ENCODE peak calls at places on chromosomes 3 and 15, in four cellular contexts. Z, I, H and J are unnamed samples.

GRCh38 chr3:9909221-9910013 is 6.8 kb downstream of the IL17RE start:
- DNase-seq in Z (no peak), H (no peak), I (no peak), J (no peak)

GRCh38 chr3:126101521-126101982 is 17.6 kb upstream of the SLC41A3 start:
- DNase-seq in I (no peak), Z (no peak), H (no peak), J (no peak)

GRCh38 chr3:88149146-88149515 is 628 bp upstream of the C3orf38 start:
- DNase-seq in H (no peak), I (no peak), Z (peak), J (no peak)

GRCh38 chr3:192772495-192772894 is 45.2 kb upstream of the FGF12 start:
- DNase-seq in H (peak), I (peak), Z (peak), J (no peak)

GRCh38 chr3:148790841-148791240 is 36.8 kb upstream of the CPB1 start:
- DNase-seq in Z (no peak), H (no peak), I (no peak), J (no peak)

GRCh38 chr3:169658311-169658931 is 5.1 kb downstream of the MECOM start:
- DNase-seq in Z (peak), I (peak), H (no peak), J (no peak)

GRCh38 chr15:86235667-86236066 is 156.0 kb downstream of the AGBL1 start:
- DNase-seq in Z (peak), I (no peak), H (no peak), J (no peak)

GRCh38 chr3:141240290-141241247 is 8.9 kb downstream of the PXYLP1 start:
- DNase-seq in Z (peak), I (no peak), H (no peak), J (no peak)

GRCh38 chr3:30751610-30752299 is 142.7 kb downstream of the GADL1 start:
- DNase-seq in H (peak), Z (peak), I (peak), J (peak)

GRCh38 chr3:170044795-170045244 is 7.0 kb downstream of the GPR160 start:
- DNase-seq in I (no peak), Z (no peak), H (no peak), J (peak)

GRCh38 chr3:123444023-123444422 is 4.9 kb downstream of the ADCY5 start:
- DNase-seq in I (no peak), H (no peak), Z (no peak), J (no peak)

GRCh38 chr3:157120071-157120892 is 39.7 kb downstream of the CCNL1 start:
- DNase-seq in I (no peak), H (peak), Z (no peak), J (no peak)

GRCh38 chr3:66493464-66494099 is 7.2 kb downstream of the LRIG1 start:
- DNase-seq in Z (no peak), H (no peak), I (no peak), J (no peak)

GRCh38 chr15:66765478-66766281 is 63.6 kb downstream of the SMAD6 start:
- DNase-seq in I (no peak), H (peak), Z (peak), J (peak)

GRCh38 chr15:66764067-66764428 is 62.0 kb downstream of the SMAD6 start:
- DNase-seq in I (no peak), Z (no peak), H (no peak), J (no peak)

GRCh38 chr15:66760968-66761722 is 59.1 kb downstream of the SMAD6 start:
- DNase-seq in H (no peak), Z (no peak), I (no peak), J (no peak)

GRCh38 chr15:66761723-66762595 is 59.9 kb downstream of the SMAD6 start:
- DNase-seq in H (no peak), I (no peak), Z (no peak), J (no peak)

GRCh38 chr15:66763186-66764066 is 61.4 kb downstream of the SMAD6 start:
- DNase-seq in H (no peak), I (no peak), Z (peak), J (no peak)
- TF ChIP-seq TCF12 in H (no peak), I (no peak), Z (no peak), J (no peak)

GRCh38 chr3:190710723-190711122 is 151.8 kb downstream of the GMNC start:
- DNase-seq in H (no peak), Z (no peak), I (no peak), J (no peak)

GRCh38 chr3:190706582-190706981 is 155.9 kb downstream of the GMNC start:
- DNase-seq in H (no peak), Z (no peak), I (no peak), J (no peak)

DNA sequence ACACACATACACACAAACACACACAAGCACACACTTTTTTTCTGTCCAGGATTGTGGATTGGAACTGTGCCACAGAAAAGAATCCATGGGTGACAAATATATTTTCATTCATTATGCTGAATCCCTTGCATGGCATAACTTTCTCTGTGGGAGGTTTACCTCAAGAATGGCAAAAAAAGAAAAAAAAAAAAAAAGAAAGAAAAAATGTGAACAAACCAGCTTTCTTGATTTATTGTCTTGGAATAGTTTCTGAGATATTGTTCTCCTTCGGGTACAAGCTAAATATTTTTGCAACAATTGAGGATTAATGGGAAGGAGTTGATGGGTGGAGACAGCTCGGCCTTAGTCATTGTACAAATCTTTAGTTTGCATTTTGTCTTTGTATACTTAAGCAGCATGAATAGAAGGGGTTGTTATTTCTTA is 153.1 kb downstream of the GMNC start:
- DNase-seq in H (no peak), Z (no peak), I (no peak), J (no peak)
- TF ChIP-seq TCF12 in H (no peak), Z (no peak), I (no peak), J (no peak)

GRCh38 chr3:353191-353739 is 156.7 kb downstream of the CHL1 start:
- DNase-seq in H (no peak), I (no peak), Z (no peak), J (no peak)
- TF ChIP-seq TCF12 in H (no peak), I (no peak), Z (no peak), J (no peak)

DNA sequence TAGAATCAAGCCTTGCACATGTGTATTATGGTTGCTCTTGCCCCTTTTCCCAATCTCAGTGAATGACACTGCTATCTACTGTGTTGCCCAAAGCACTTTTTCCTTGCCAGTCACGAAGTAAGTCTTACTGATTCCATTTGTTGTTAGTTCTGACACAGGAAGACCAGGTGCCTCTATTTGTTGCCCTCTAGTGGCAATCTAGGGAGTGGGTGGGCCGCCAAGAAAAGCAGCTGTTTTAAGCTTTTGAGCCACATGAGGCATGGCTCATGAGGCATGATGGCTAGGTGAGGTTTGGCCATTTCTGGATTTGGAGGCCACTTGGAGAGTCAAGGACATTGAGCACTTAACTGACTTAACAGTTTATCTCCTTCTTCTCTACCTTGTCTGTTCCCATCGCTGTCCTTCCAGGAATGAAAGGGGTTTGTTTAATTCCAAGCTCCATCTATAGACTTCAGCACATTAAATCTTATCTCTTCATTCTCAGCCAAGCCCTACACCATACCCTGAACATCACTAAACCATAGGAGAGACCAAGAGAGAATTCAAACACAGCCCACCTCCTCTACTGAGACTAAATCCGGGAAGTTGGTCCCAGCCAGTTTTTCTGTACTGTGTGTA is 103.1 kb downstream of the HCN4 start:
- DNase-seq in H (peak), Z (peak), I (peak), J (no peak)
- TF ChIP-seq TCF12 in H (no peak), Z (no peak), I (no peak), J (no peak)

GRCh38 chr3:97820780-97821179 is 1.0 kb upstream of the CRYBG3 start:
- DNase-seq in Z (no peak), H (no peak), I (no peak), J (no peak)

GRCh38 chr3:97810779-97811390 is 10.9 kb upstream of the CRYBG3 start:
- DNase-seq in I (no peak), Z (no peak), H (no peak), J (no peak)

GRCh38 chr3:97817965-97818364 is 3.8 kb upstream of the CRYBG3 start:
- DNase-seq in H (no peak), I (no peak), Z (peak), J (no peak)

GRCh38 chr3:97815149-97815917 is 6.5 kb upstream of the CRYBG3 start:
- DNase-seq in H (no peak), I (no peak), Z (no peak), J (no peak)
- TF ChIP-seq TCF12 in H (no peak), I (no peak), Z (no peak), J (no peak)

GRCh38 chr15:72078887-72079286 is 39.1 kb downstream of the MYO9A start:
- DNase-seq in I (no peak), H (no peak), Z (no peak), J (peak)

GRCh38 chr15:72074335-72075060 is 43.5 kb downstream of the MYO9A start:
- DNase-seq in Z (no peak), I (no peak), H (no peak), J (no peak)

GRCh38 chr15:72082176-72082575 is 35.8 kb downstream of the MYO9A start:
- DNase-seq in H (no peak), I (no peak), Z (no peak), J (no peak)

GRCh38 chr15:72077950-72078349 is 40.0 kb downstream of the MYO9A start:
- DNase-seq in Z (no peak), H (no peak), I (no peak), J (no peak)
- TF ChIP-seq TCF12 in Z (no peak), H (no peak), I (no peak), J (no peak)

GRCh38 chr15:38885001-38885400 is 320.4 kb upstream of the RASGRP1 start:
- DNase-seq in I (no peak), H (peak), Z (no peak), J (no peak)
- TF ChIP-seq TCF12 in I (no peak), H (no peak), Z (peak), J (no peak)

DNA sequence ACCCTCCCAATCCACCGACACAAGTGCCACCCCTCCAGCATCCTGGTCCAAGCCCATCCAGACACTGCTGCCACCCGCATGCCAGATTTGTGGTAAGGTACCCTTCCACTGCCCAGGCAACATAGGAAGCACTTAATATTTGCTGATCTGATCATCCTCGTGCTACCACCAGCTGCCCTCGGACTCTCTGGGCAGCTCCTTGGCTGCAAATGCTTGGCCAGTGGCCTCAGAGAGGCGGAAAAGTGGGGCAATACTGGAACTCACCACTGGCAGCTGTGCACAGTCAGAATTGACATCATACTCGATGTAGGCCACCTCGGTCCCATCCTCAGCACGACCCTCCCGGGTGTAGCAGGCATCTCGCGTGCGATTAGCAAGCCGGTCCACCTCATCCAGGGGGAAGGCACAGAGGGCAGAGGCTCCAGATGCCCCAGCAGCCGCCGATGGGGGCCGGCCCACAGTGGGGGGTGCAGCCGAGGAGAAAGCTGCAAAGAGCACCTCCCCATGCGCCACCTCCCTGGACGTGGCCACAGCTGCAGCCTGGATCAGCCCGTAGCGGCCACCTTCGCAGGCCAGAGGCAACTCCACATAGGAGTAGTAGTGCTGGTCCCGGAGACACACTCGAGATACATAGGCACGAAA is 6.5 kb downstream of the PLXNB1 start:
- DNase-seq in I (no peak), Z (no peak), H (no peak), J (no peak)
- TF ChIP-seq TCF12 in I (no peak), Z (no peak), H (no peak), J (no peak)

GRCh38 chr3:72299321-72299802 is 514.4 kb upstream of the PROK2 start:
- DNase-seq in H (no peak), Z (peak), I (no peak), J (no peak)

GRCh38 chr3:72300621-72301020 is 515.7 kb upstream of the PROK2 start:
- DNase-seq in I (no peak), H (no peak), Z (no peak), J (no peak)

GRCh38 chr3:72299823-72300222 is 514.9 kb upstream of the PROK2 start:
- DNase-seq in Z (no peak), H (no peak), I (no peak), J (no peak)

GRCh38 chr3:72303926-72304325 is 519.0 kb upstream of the PROK2 start:
- DNase-seq in I (no peak), Z (peak), H (no peak), J (no peak)

GRCh38 chr3:72301779-72302178 is 516.8 kb upstream of the PROK2 start:
- DNase-seq in H (no peak), Z (no peak), I (no peak), J (no peak)
- TF ChIP-seq TCF12 in H (no peak), Z (no peak), I (no peak), J (no peak)

GRCh38 chr15:43483306-43484128 is 9.4 kb downstream of the TP53BP1 start:
- DNase-seq in H (no peak), Z (peak), I (no peak), J (no peak)
- TF ChIP-seq TCF12 in H (no peak), Z (no peak), I (no peak), J (no peak)